ENCODE peak calls at places on chromosomes 1 and 21, in six cellular contexts. D is tibial artery, T is cardiac fibroblast, J is Panc1, Z is dorsolateral prefrontal cortex, M is GM12865. C is an unnamed sample.

GRCh38 chr1:91716339-91716738 is 169.6 kb downstream of the TGFBR3 start:
- DNase-seq in Z (no peak), J (no peak), D (no peak), M (no peak), T (no peak), C (no peak)

GRCh38 chr1:75035536-75035935 is 98.7 kb upstream of the LHX8 start:
- DNase-seq in Z (no peak), T (no peak), D (no peak), M (no peak), J (no peak), C (no peak)

GRCh38 chr1:3384407-3384806 is 70.1 kb upstream of the ARHGEF16 start:
- DNase-seq in D (no peak), Z (no peak), J (no peak), T (no peak), M (no peak), C (no peak)

GRCh38 chr1:38047603-38048146 is 1.1 kb upstream of the POU3F1 start:
- DNase-seq in D (no peak), M (no peak), J (no peak), Z (no peak), T (peak; percentile 33), C (no peak)

GRCh38 chr1:108071601-108072000 is 106.6 kb upstream of the VAV3 start:
- DNase-seq in T (no peak), M (peak; percentile 20), Z (no peak), J (no peak), D (no peak), C (no peak)

GRCh38 chr1:172997941-172998361 is 52.8 kb downstream of the TNFSF18 start:
- DNase-seq in T (peak; percentile 25), J (no peak), M (no peak), D (no peak), Z (no peak), C (no peak)

GRCh38 chr1:175201061-175201508 is 8.5 kb upstream of the KIAA0040 start:
- DNase-seq in J (no peak), M (no peak), D (no peak), Z (no peak), T (no peak), C (no peak)

GRCh38 chr1:231541842-231542241 is 13.4 kb downstream of the TSNAX start:
- DNase-seq in M (no peak), J (no peak), T (peak; percentile 62), D (no peak), Z (no peak), C (no peak)

GRCh38 chr1:38932496-38933014 is 9.1 kb downstream of the RHBDL2 start:
- DNase-seq in M (no peak), Z (no peak), J (no peak), D (no peak), T (no peak), C (no peak)

GRCh38 chr1:84247425-84248220 is 53.9 kb upstream of the SAMD13 start:
- DNase-seq in T (peak; percentile 96), D (no peak), Z (no peak), M (no peak), J (peak; percentile 100), C (no peak)

GRCh38 chr1:153805042-153805745 is 30.0 kb downstream of the SLC27A3 start:
- DNase-seq in T (peak; percentile 95), J (peak; percentile 81), D (peak; percentile 64), Z (no peak), M (peak; percentile 98), C (peak; percentile 91)

GRCh38 chr1:242447682-242448081 is 76.8 kb downstream of the PLD5 start:
- DNase-seq in Z (no peak), D (no peak), T (no peak), J (no peak), M (no peak), C (no peak)

GRCh38 chr21:45417256-45417950 is 12.4 kb downstream of the COL18A1 start:
- DNase-seq in J (no peak), D (no peak), M (no peak), Z (no peak), T (no peak), C (no peak)

GRCh38 chr1:65991694-65992093 is 199.0 kb downstream of the PDE4B start:
- DNase-seq in D (no peak), J (no peak), Z (no peak), T (no peak), M (no peak), C (no peak)

GRCh38 chr1:99737016-99737415 is 29.4 kb downstream of the FRRS1 start:
- DNase-seq in J (no peak), T (peak; percentile 84), D (no peak), Z (no peak), M (peak; percentile 24), C (no peak)

DNA sequence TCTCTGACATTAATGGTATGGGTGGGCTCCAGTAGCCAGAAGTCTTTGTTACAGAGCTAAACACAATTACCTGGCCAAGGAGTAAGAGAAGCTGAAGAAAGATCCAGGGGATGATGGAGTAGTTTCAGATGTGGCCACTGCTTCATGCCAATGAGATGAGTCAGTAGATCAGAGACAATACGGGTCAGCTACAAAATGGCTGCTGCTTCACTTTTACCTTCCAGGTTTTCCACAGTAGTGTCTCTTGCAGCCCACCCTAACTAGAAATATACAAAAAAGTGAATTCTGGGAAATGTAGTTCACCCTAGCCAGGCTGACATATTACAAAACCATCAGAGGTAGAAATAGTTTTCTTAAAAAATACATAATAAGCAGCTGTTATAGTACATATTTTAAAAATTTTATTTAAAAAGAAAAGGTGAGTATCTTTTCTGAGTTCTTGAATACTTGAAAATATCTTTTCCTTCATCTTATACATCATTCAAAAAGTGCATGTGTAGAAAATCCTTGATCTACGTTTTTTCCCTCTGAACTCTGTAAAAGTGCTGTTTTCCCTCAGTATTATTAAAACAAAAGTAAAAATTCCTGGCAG is 36.1 kb downstream of the LRIF1 start:
- DNase-seq in D (no peak), T (peak; percentile 18), M (no peak), Z (no peak), J (no peak), C (no peak)
- TF ChIP-seq CTCF in D (no peak), T (no peak), M (no peak), Z (no peak), J (no peak), C (no peak)

DNA sequence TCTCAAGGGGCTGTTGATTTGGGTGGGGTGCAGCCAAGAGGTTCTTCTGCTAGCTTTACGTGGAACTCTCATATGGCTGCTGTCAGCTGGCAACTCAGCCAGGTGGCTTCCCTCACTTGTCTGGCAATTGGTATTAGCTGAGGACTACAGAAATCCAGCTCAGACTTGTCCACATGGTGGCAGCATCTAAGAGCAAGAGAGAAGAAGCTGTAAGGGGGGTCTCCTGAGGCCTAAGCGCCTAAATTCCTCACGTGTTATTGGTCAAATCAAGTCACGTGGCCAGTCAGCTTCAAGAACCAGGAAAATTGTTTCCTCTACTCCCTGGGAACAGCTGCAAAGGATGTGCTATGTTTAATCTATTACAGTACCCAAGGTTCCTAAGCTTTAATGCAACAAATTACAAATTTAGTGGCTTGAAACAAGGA is 4.2 kb upstream of the DYRK3 start:
- DNase-seq in Z (peak; percentile 31), T (peak; percentile 96), M (peak; percentile 88), D (peak; percentile 46), J (no peak), C (peak; percentile 74)
- TF ChIP-seq CTCF in Z (peak; percentile 34), T (peak; percentile 62), M (peak; percentile 51), D (peak; percentile 16), J (peak; percentile 79), C (no peak)

GRCh38 chr1:228483789-228484188 is 3.4 kb upstream of the RNF187 start:
- DNase-seq in D (no peak), Z (no peak), T (no peak), J (no peak), M (no peak), C (no peak)

GRCh38 chr1:228488107-228488817 is 1.1 kb downstream of the RNF187 start:
- DNase-seq in M (peak; percentile 37), J (no peak), T (no peak), D (no peak), Z (no peak), C (peak; percentile 59)

GRCh38 chr1:228487336-228488106 is at the start of gene RNF187:
- DNase-seq in M (no peak), T (no peak), J (no peak), Z (peak; percentile 87), D (peak; percentile 82), C (peak; percentile 96)

GRCh38 chr1:228488818-228489674 is 1.9 kb downstream of the RNF187 start:
- DNase-seq in Z (no peak), D (no peak), M (no peak), T (no peak), J (no peak), C (no peak)

GRCh38 chr1:228486596-228487335 is 416 bp upstream of the RNF187 start:
- DNase-seq in Z (peak; percentile 82), J (peak; percentile 82), D (peak; percentile 56), T (peak; percentile 93), M (peak; percentile 94), C (peak; percentile 82)
- TF ChIP-seq CTCF in Z (no peak), J (no peak), D (peak; percentile 15), T (no peak), M (no peak), C (no peak)

GRCh38 chr1:114153051-114153620 is 533 bp downstream of the SYT6 start:
- DNase-seq in D (no peak), J (no peak), T (no peak), M (no peak), Z (no peak), C (no peak)

GRCh38 chr1:114152211-114153050 is 1.2 kb downstream of the SYT6 start:
- DNase-seq in Z (no peak), J (no peak), T (peak; percentile 6), D (peak; percentile 27), M (no peak), C (peak; percentile 52)

GRCh38 chr1:114154146-114154962 is 685 bp upstream of the SYT6 start:
- DNase-seq in Z (peak; percentile 53), J (no peak), M (no peak), D (no peak), T (peak; percentile 12), C (no peak)

GRCh38 chr1:114154963-114155322 is 1.3 kb upstream of the SYT6 start:
- DNase-seq in J (no peak), Z (no peak), T (peak; percentile 9), D (no peak), M (no peak), C (no peak)

GRCh38 chr1:114153621-114154145 is at the start of gene SYT6:
- DNase-seq in Z (no peak), T (no peak), J (no peak), M (no peak), D (no peak), C (no peak)
- TF ChIP-seq CTCF in Z (no peak), T (no peak), J (no peak), M (no peak), D (no peak), C (no peak)

GRCh38 chr1:109282952-109283747 is at the start of gene PSRC1:
- DNase-seq in J (no peak), Z (peak; percentile 99), D (peak; percentile 97), M (peak; percentile 93), T (peak; percentile 97), C (peak; percentile 95)
- TF ChIP-seq CTCF in J (peak; percentile 38), Z (peak; percentile 41), D (peak; percentile 67), M (peak; percentile 49), T (peak; percentile 67), C (peak; percentile 30)

GRCh38 chr1:152151646-152152045 is 7.4 kb downstream of the RPTN start:
- DNase-seq in Z (no peak), D (no peak), J (no peak), M (no peak), T (no peak), C (no peak)
- TF ChIP-seq CTCF in Z (no peak), D (no peak), J (no peak), M (no peak), T (no peak), C (no peak)

GRCh38 chr21:34517491-34518245 is 5.7 kb upstream of the KCNE1 start:
- DNase-seq in M (peak; percentile 56), D (no peak), Z (no peak), J (no peak), T (no peak), C (no peak)
- TF ChIP-seq CTCF in M (peak; percentile 36), D (no peak), Z (no peak), J (no peak), T (no peak), C (no peak)